ENCODE peak calls at places on chromosome 6, in four cellular contexts. One of them, this sample, is unnamed.

GRCh38 chr6:95209007-95209406 is 368.3 kb upstream of the MANEA start:
- DNase-seq in GM12878: no peak
- DNase-seq in GM12891: no peak
- DNase-seq in K562: no peak
- DNase-seq in this sample: no peak

GRCh38 chr6:8279094-8279805 is 156.1 kb downstream of the SLC35B3 start:
- DNase-seq in GM12891: no peak
- DNase-seq in GM12878: no peak
- DNase-seq in K562: no peak
- DNase-seq in this sample: no peak

GRCh38 chr6:156345700-156346099 is 431.5 kb upstream of the ARID1B start:
- DNase-seq in GM12878: no peak
- DNase-seq in GM12891: no peak
- DNase-seq in K562: no peak
- DNase-seq in this sample: no peak

GRCh38 chr6:166104872-166105271 is 62.8 kb downstream of the TBXT start:
- DNase-seq in K562: no peak
- DNase-seq in GM12878: no peak
- DNase-seq in GM12891: no peak
- DNase-seq in this sample: no peak

GRCh38 chr6:119562168-119562567 is 212.6 kb upstream of the MAN1A1 start:
- DNase-seq in K562: no peak
- DNase-seq in GM12878: no peak
- DNase-seq in GM12891: no peak
- DNase-seq in this sample: no peak

GRCh38 chr6:136983692-136984091 is 61.1 kb downstream of the IL20RA start:
- DNase-seq in GM12878: no peak
- DNase-seq in K562: no peak
- DNase-seq in GM12891: no peak
- DNase-seq in this sample: no peak

GRCh38 chr6:22152871-22153270 is 144.0 kb downstream of the PRL start:
- DNase-seq in K562: no peak
- DNase-seq in GM12878: no peak
- DNase-seq in GM12891: no peak
- DNase-seq in this sample: no peak

GRCh38 chr6:50249493-50249892 is 199.8 kb upstream of the DEFB112 start:
- DNase-seq in GM12891: no peak
- DNase-seq in GM12878: no peak
- DNase-seq in K562: no peak
- DNase-seq in this sample: no peak

GRCh38 chr6:53811082-53811481 is 16.3 kb downstream of the LRRC1 start:
- DNase-seq in K562: no peak
- DNase-seq in GM12891: no peak
- DNase-seq in GM12878: peak
- DNase-seq in this sample: no peak

GRCh38 chr6:4780360-4780812 is 4.2 kb downstream of the CDYL start:
- DNase-seq in GM12878: no peak
- DNase-seq in K562: peak
- DNase-seq in GM12891: no peak
- DNase-seq in this sample: no peak

GRCh38 chr6:28212510-28213212 is 12.4 kb upstream of the ZSCAN9 start:
- DNase-seq in GM12891: no peak
- DNase-seq in GM12878: peak
- DNase-seq in K562: peak
- DNase-seq in this sample: peak

GRCh38 chr6:53960311-53960710 is 150.9 kb upstream of the MLIP start:
- DNase-seq in K562: no peak
- DNase-seq in GM12878: no peak
- DNase-seq in GM12891: no peak
- DNase-seq in this sample: no peak

GRCh38 chr6:30678964-30679726 is 6.3 kb upstream of the DHX16 start:
- DNase-seq in GM12878: no peak
- DNase-seq in K562: peak
- DNase-seq in GM12891: peak
- DNase-seq in this sample: peak

GRCh38 chr6:107360476-107360875 is 98.9 kb downstream of the PDSS2 start:
- DNase-seq in K562: no peak
- DNase-seq in GM12878: no peak
- DNase-seq in GM12891: no peak
- DNase-seq in this sample: no peak

GRCh38 chr6:91221072-91221471 is 634.2 kb upstream of the MAP3K7 start:
- DNase-seq in GM12891: no peak
- DNase-seq in K562: no peak
- DNase-seq in GM12878: no peak
- DNase-seq in this sample: peak

GRCh38 chr6:110693296-110693695 is 122.0 kb downstream of the CDK19 start:
- DNase-seq in GM12891: no peak
- DNase-seq in GM12878: no peak
- DNase-seq in K562: no peak
- DNase-seq in this sample: no peak

GRCh38 chr6:24930386-24930785 is 5.4 kb downstream of the RIPOR2 start:
- DNase-seq in GM12878: no peak
- DNase-seq in K562: no peak
- DNase-seq in GM12891: no peak
- DNase-seq in this sample: no peak

GRCh38 chr6:5998741-5999687 is 7.7 kb downstream of the NRN1 start:
- DNase-seq in GM12891: no peak
- DNase-seq in GM12878: no peak
- DNase-seq in K562: no peak
- DNase-seq in this sample: no peak

GRCh38 chr6:123321020-123321419 is 315.7 kb downstream of the TRDN start:
- DNase-seq in GM12891: no peak
- DNase-seq in GM12878: no peak
- DNase-seq in K562: no peak
- DNase-seq in this sample: no peak

GRCh38 chr6:157605484-157605883 is 217.6 kb upstream of the SNX9 start:
- DNase-seq in K562: no peak
- DNase-seq in GM12891: no peak
- DNase-seq in GM12878: no peak
- DNase-seq in this sample: no peak

GRCh38 chr6:117494694-117495318 is 12.3 kb downstream of the DCBLD1 start:
- DNase-seq in GM12878: no peak
- DNase-seq in GM12891: no peak
- DNase-seq in K562: no peak
- DNase-seq in this sample: no peak

GRCh38 chr6:3296113-3296512 is 37.4 kb downstream of the PSMG4 start:
- DNase-seq in GM12878: no peak
- DNase-seq in GM12891: no peak
- DNase-seq in K562: no peak
- DNase-seq in this sample: no peak

GRCh38 chr6:27608916-27609883 is 136.3 kb upstream of the ZNF184 start:
- DNase-seq in GM12891: no peak
- DNase-seq in GM12878: peak
- DNase-seq in K562: peak
- DNase-seq in this sample: peak

GRCh38 chr6:37799263-37799644 is 20.3 kb upstream of the ZFAND3 start:
- DNase-seq in GM12891: no peak
- DNase-seq in GM12878: no peak
- DNase-seq in K562: no peak
- DNase-seq in this sample: no peak

GRCh38 chr6:76221525-76221924 is 149.1 kb upstream of the IMPG1 start:
- DNase-seq in GM12891: no peak
- DNase-seq in K562: no peak
- DNase-seq in GM12878: no peak
- DNase-seq in this sample: no peak

GRCh38 chr6:16414205-16414604 is 175.8 kb downstream of the GMPR start:
- DNase-seq in GM12891: no peak
- DNase-seq in GM12878: peak
- DNase-seq in K562: no peak
- DNase-seq in this sample: no peak

GRCh38 chr6:121879149-121879548 is 443.7 kb downstream of the GJA1 start:
- DNase-seq in K562: no peak
- DNase-seq in GM12891: no peak
- DNase-seq in GM12878: no peak
- DNase-seq in this sample: no peak

GRCh38 chr6:24568687-24569086 is 73.9 kb downstream of the ALDH5A1 start:
- DNase-seq in GM12891: no peak
- DNase-seq in K562: no peak
- DNase-seq in GM12878: no peak
- DNase-seq in this sample: no peak

GRCh38 chr6:33297406-33297955 is 1.3 kb downstream of the RGL2 start:
- DNase-seq in GM12878: no peak
- DNase-seq in GM12891: peak
- DNase-seq in K562: peak
- DNase-seq in this sample: no peak

GRCh38 chr6:169592558-169592957 is 109.3 kb downstream of the WDR27 start:
- DNase-seq in K562: no peak
- DNase-seq in GM12878: no peak
- DNase-seq in GM12891: no peak
- DNase-seq in this sample: no peak

GRCh38 chr6:125549202-125549884 is 200.1 kb upstream of the HEY2 start:
- DNase-seq in K562: no peak
- DNase-seq in GM12878: no peak
- DNase-seq in GM12891: no peak
- DNase-seq in this sample: no peak

GRCh38 chr6:41734666-41735426 is 562 bp downstream of the TFEB start:
- DNase-seq in GM12891: peak
- DNase-seq in K562: peak
- DNase-seq in GM12878: no peak
- DNase-seq in this sample: peak

GRCh38 chr6:84897874-84898635 is 133.7 kb upstream of the TBX18 start:
- DNase-seq in K562: no peak
- DNase-seq in GM12878: no peak
- DNase-seq in GM12891: no peak
- DNase-seq in this sample: no peak

GRCh38 chr6:84908304-84908904 is 144.0 kb upstream of the TBX18 start:
- DNase-seq in K562: no peak
- DNase-seq in GM12891: no peak
- DNase-seq in GM12878: no peak
- DNase-seq in this sample: no peak

GRCh38 chr6:84906514-84906913 is 142.1 kb upstream of the TBX18 start:
- DNase-seq in GM12878: no peak
- DNase-seq in GM12891: no peak
- DNase-seq in K562: no peak
- DNase-seq in this sample: no peak

GRCh38 chr6:84902354-84902928 is 138.0 kb upstream of the TBX18 start:
- DNase-seq in K562: no peak
- DNase-seq in GM12891: no peak
- DNase-seq in GM12878: no peak
- DNase-seq in this sample: no peak
- TF ChIP-seq POLR2AphosphoS5 in K562: no peak
- TF ChIP-seq POLR2AphosphoS5 in GM12891: no peak
- TF ChIP-seq POLR2AphosphoS5 in GM12878: no peak
- TF ChIP-seq POLR2AphosphoS5 in this sample: no peak

GRCh38 chr6:161373905-161374451 is 100.1 kb upstream of the AGPAT4 start:
- DNase-seq in GM12891: peak
- DNase-seq in GM12878: no peak
- DNase-seq in K562: peak
- DNase-seq in this sample: no peak

GRCh38 chr6:161376367-161376766 is 102.5 kb upstream of the AGPAT4 start:
- DNase-seq in GM12891: no peak
- DNase-seq in K562: no peak
- DNase-seq in GM12878: no peak
- DNase-seq in this sample: no peak

GRCh38 chr6:161377116-161377515 is 103.3 kb upstream of the AGPAT4 start:
- DNase-seq in K562: no peak
- DNase-seq in GM12878: no peak
- DNase-seq in GM12891: no peak
- DNase-seq in this sample: no peak

GRCh38 chr6:161372422-161372793 is 98.5 kb upstream of the AGPAT4 start:
- DNase-seq in GM12891: no peak
- DNase-seq in GM12878: no peak
- DNase-seq in K562: no peak
- DNase-seq in this sample: no peak

GRCh38 chr6:161374971-161375873 is 101.4 kb upstream of the AGPAT4 start:
- DNase-seq in GM12878: no peak
- DNase-seq in GM12891: no peak
- DNase-seq in K562: peak
- DNase-seq in this sample: peak
- TF ChIP-seq SPI1 in GM12878: no peak
- TF ChIP-seq SPI1 in GM12891: peak
- TF ChIP-seq SPI1 in K562: no peak
- TF ChIP-seq SPI1 in this sample: no peak

GRCh38 chr6:112348334-112348874 is 1.3 kb downstream of the RFPL4B start:
- DNase-seq in GM12891: no peak
- DNase-seq in GM12878: no peak
- DNase-seq in K562: no peak
- DNase-seq in this sample: no peak
- TF ChIP-seq POLR2AphosphoS5 in GM12891: no peak
- TF ChIP-seq POLR2AphosphoS5 in GM12878: no peak
- TF ChIP-seq POLR2AphosphoS5 in K562: no peak
- TF ChIP-seq POLR2AphosphoS5 in this sample: no peak

DNA sequence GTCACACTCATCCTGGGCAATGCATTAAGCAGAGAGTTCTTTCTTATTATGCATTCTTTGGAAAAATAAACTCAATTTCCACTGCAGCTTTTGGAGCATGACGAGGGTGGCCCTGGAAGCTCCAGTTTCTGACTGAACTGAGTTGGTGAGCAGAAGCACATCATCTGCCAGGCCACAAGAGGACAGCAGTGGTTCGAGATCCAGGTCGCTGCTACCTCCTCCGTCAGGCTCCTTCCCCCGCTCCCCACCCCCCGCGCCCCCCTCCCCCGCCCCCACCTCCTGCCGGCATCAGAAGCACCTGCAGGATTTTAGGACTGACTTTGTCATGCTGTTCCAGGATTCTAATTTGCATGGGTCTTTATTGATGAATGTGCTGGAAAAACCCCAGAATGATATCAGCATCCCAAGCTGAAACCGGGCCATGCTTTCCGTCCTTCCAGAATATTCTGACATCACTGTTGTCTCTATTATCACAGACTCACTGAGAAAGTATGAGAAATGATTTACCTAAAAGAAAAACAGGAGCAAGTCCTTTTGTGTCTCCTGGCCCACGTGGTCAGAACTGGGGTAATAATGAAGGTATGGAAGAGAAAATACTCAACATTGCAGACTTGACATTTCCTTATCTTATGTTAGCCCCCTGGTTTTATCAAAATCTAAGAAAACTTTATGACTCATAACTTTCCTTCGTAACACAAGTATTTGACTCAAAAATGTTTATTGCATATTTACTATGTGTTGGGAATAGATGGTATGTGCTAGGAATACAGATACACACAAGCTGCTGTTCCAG is 220.1 kb upstream of the EXOC2 start:
- DNase-seq in GM12878: no peak
- DNase-seq in K562: peak
- DNase-seq in GM12891: no peak
- DNase-seq in this sample: no peak
- TF ChIP-seq SPI1 in GM12878: no peak
- TF ChIP-seq SPI1 in K562: no peak
- TF ChIP-seq SPI1 in GM12891: no peak
- TF ChIP-seq SPI1 in this sample: no peak

This sample was measured in HL-60.